ENCODE peak calls at places on chromosomes 7 and 10, in eight cellular contexts. O is GM10248, U is prostate gland, M is body of pancreas, Q is psoas muscle, Y is stomach, X is dorsolateral prefrontal cortex, Z is ovary. K is an unnamed sample.

GRCh38 chr7:1255817-1256340 is 23.2 kb downstream of the UNCX start:
- DNase-seq in O (no peak), U (no peak), M (no peak), Q (peak), Y (no peak), X (no peak), Z (no peak), K (no peak)

GRCh38 chr10:3668961-3669330 is 116.1 kb downstream of the KLF6 start:
- DNase-seq in O (no peak), U (no peak), M (no peak), Q (no peak), Y (no peak), X (no peak), Z (no peak), K (no peak)

GRCh38 chr10:2456834-2457233 is 610.5 kb upstream of the PFKP start:
- DNase-seq in O (no peak), U (no peak), M (no peak), Q (no peak), Y (no peak), X (no peak), Z (no peak), K (no peak)

GRCh38 chr10:17961551-17962422 is 10.1 kb downstream of the SLC39A12 start:
- DNase-seq in O (no peak), U (no peak), M (no peak), Q (no peak), Y (no peak), X (no peak), Z (no peak), K (no peak)

GRCh38 chr10:71143610-71144009 is 68.8 kb upstream of the UNC5B start:
- DNase-seq in O (no peak), U (no peak), M (no peak), Q (no peak), Y (no peak), X (no peak), Z (no peak), K (no peak)

GRCh38 chr7:6168469-6168868 is 104.0 kb downstream of the CYTH3 start:
- DNase-seq in O (no peak), U (no peak), M (no peak), Q (no peak), Y (no peak), X (no peak), Z (no peak), K (no peak)

GRCh38 chr10:52755297-52756062 is 17.1 kb downstream of the MBL2 start:
- DNase-seq in O (no peak), U (no peak), M (no peak), Q (no peak), Y (no peak), X (no peak), Z (no peak), K (no peak)

GRCh38 chr7:31051598-31052503 is at the start of gene ADCYAP1R1:
- DNase-seq in O (no peak), U (no peak), M (no peak), Q (peak), Y (no peak), X (peak), Z (no peak), K (peak)

GRCh38 chr7:149867762-149868637 is 5.8 kb upstream of the ATP6V0E2 start:
- DNase-seq in O (no peak), U (no peak), M (no peak), Q (no peak), Y (no peak), X (no peak), Z (no peak), K (no peak)

DNA sequence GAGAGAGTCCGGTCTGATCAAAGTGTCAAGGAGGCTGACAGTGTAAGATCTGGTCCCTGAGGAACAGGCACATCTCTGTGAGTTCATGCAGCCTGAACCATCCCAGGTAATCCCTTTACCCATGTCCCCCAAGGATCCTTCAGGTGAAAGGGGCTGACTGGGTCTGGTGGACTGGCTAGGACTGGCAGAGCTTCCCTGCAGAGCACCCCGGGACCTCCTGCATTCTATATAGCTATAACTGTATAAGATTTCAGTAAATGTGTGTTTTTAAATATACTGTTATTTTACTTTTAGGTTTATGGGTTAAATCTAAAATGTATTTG is 246.8 kb downstream of the ELMO1 start:
- DNase-seq in O (no peak), U (no peak), M (no peak), Q (no peak), Y (no peak), X (no peak), Z (no peak), K (no peak)
- TF ChIP-seq CTCF in O (no peak), U (no peak), M (no peak), Q (no peak), Y (no peak), X (no peak), Z (no peak), K (peak)

DNA sequence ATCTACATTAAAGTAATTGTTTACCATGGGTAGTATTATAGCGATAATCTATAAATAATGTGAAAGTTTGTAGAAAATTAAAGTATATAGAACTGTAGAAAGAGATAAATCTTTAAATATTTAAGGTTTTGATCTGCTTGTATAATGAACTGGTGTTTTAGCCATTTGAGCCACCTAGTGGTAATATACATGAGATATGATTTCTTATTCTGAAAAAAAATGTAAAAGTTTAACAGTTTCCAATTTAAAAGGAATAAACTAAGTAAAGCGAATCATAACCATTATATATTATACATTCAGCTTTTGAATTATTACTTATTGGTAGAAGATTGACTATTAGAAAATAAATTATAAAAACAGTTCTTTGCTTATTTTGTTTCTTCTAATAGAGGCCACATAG is 91.2 kb downstream of the OTUD1 start:
- DNase-seq in O (no peak), U (no peak), M (no peak), Q (no peak), Y (no peak), X (no peak), Z (no peak), K (no peak)
- TF ChIP-seq CTCF in O (peak), U (no peak), M (peak), Q (peak), Y (no peak), X (no peak), Z (no peak), K (peak)

DNA sequence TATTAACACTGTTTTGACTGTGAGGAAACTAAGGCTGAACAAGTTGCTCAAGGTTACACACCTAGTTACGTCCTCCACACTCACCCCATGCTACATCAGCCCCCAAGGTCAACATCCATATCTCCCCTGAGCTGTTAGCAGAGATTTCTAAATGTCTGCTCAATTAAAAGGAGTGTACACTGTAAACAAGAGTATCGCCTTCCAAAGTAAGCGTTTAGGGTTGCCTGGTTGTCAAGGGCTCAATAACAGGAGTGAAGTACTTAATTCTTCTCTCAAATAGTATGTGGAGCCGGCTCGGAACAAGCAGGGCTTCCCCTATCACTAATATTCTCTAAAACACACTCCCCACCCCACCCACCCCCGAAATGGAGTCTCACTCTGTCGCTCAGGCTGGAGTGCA is 412.8 kb upstream of the GALNT17 start:
- DNase-seq in O (no peak), U (no peak), M (no peak), Q (no peak), Y (no peak), X (no peak), Z (no peak), K (no peak)
- TF ChIP-seq CTCF in O (no peak), U (no peak), M (no peak), Q (no peak), Y (no peak), X (no peak), Z (no peak), K (no peak)

DNA sequence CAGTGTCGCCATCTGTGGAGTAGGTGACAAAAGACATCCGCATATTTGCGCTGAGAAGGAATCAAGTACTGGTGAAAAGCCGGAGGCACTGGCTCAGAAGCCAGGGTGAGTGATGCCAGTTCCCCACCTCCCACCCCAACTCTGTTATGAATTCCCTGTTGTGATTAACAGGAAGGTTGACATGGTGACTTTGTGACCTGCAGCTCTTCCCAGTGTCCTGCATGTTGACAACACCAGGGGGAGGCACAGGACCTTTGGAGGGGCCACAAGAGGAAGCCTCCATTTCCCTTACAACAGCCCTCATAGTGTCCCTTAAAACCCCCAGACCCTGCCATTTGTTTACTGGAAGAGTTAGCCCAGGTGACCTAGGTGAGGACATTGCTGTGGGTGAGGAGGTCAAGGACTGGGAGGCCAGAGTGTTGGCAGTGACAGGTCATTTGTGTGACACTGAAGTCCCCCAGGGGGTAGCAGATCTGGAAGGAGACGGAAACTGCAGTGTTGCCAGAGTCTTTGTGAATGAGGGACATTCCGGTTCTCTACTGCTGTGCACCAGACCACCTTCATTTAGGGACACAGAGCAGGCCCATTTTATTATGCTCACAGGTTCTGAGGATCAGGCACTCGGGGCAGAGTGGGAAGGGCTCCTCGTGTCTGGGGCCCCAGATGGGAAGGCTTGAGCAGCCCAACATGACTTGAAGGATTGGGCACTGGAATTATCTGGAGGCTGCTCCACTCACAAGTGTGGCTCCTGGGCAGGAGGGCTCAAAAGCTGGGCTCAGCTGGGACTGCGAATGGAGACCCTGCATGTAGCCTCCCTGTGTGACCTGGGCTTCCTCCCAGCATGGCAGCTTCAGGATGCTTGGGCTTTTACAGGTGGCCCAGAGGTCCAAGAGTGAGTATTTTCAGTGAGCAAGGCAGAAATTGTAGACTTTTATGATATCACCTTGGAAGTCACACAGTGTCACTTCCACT is 13.0 kb upstream of the ANTXRL start:
- DNase-seq in O (no peak), U (no peak), M (no peak), Q (no peak), Y (peak), X (no peak), Z (no peak), K (no peak)
- TF ChIP-seq CTCF in O (no peak), U (no peak), M (no peak), Q (no peak), Y (no peak), X (no peak), Z (no peak), K (no peak)

GRCh38 chr7:138278601-138279000 is 181.5 kb upstream of the TRIM24 start:
- DNase-seq in O (no peak), U (no peak), M (no peak), Q (no peak), Y (no peak), X (no peak), Z (no peak), K (no peak)
- TF ChIP-seq CTCF in O (no peak), U (no peak), M (no peak), Q (no peak), Y (no peak), X (no peak), Z (no peak), K (no peak)

GRCh38 chr10:1358860-1359598 is 302.8 kb downstream of the WDR37 start:
- DNase-seq in O (no peak), U (no peak), M (no peak), Q (no peak), Y (no peak), X (no peak), Z (no peak), K (no peak)

GRCh38 chr10:1361411-1362105 is 305.4 kb downstream of the WDR37 start:
- DNase-seq in O (no peak), U (no peak), M (no peak), Q (no peak), Y (no peak), X (peak), Z (no peak), K (no peak)

GRCh38 chr10:1359599-1359955 is 303.4 kb downstream of the WDR37 start:
- DNase-seq in O (no peak), U (no peak), M (no peak), Q (no peak), Y (no peak), X (no peak), Z (no peak), K (no peak)

GRCh38 chr10:1360581-1361164 is 304.5 kb downstream of the WDR37 start:
- DNase-seq in O (no peak), U (no peak), M (no peak), Q (no peak), Y (no peak), X (no peak), Z (no peak), K (no peak)

DNA sequence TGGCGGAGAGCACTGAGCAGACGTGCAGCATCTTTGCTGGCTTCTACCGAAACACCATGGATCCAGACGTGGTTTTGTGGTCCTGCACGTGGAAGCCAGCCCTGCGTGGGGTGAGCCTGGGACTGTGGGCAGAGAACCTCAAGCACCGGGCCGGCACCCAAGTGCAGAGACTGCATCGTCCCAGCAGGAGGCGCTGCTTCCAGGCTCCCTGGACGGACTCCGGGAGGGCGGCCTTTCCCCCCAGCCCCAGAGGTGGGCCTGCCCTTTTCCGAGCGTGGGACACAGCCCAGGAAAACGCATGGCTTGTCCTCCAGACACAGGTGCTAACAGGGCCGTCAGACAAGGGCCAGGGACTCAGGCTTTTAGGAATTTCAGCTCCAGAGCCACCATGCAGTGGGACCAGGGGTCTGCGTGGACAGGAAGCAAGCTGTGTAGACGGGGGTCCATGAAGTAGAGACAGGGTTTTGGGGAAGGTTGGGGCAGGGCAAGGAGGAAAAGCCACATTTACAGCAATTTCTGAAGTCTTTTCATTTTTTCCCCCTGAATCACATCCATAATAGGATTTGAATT is 303.9 kb downstream of the WDR37 start:
- DNase-seq in O (no peak), U (no peak), M (no peak), Q (no peak), Y (no peak), X (no peak), Z (no peak), K (peak)
- TF ChIP-seq CTCF in O (peak), U (no peak), M (no peak), Q (no peak), Y (no peak), X (no peak), Z (no peak), K (peak)

GRCh38 chr7:155069992-155070827 is at the start of gene HTR5A:
- DNase-seq in O (peak), U (peak), M (peak), Q (peak), Y (peak), X (peak), Z (peak), K (peak)
- TF ChIP-seq CTCF in O (no peak), U (no peak), M (peak), Q (no peak), Y (no peak), X (no peak), Z (no peak), K (no peak)